ENCODE peak calls at places on chromosomes 7 and 10, in four cellular contexts. T, G, D and Q are unnamed samples.

GRCh38 chr7:40147371-40148246 is 12.8 kb downstream of the SUGCT start:
- DNase-seq in G (no peak), T (no peak), D (no peak), Q (no peak)

GRCh38 chr7:34058791-34059550 is 153.6 kb downstream of the BMPER start:
- DNase-seq in T (no peak), G (no peak), D (no peak), Q (no peak)

GRCh38 chr10:132904169-132904813 is 38.1 kb downstream of the CFAP46 start:
- DNase-seq in T (peak), G (peak), D (peak), Q (no peak)

GRCh38 chr7:134771889-134772288 is 7.5 kb upstream of the CALD1 start:
- DNase-seq in G (no peak), T (no peak), D (no peak), Q (no peak)

GRCh38 chr10:69466689-69467088 is 15.4 kb downstream of the TSPAN15 start:
- DNase-seq in D (no peak), G (no peak), T (no peak), Q (no peak)

GRCh38 chr7:73429218-73429617 is 4.4 kb upstream of the FZD9 start:
- DNase-seq in G (peak), D (no peak), T (no peak), Q (peak)

GRCh38 chr7:194257-194995 is 2.1 kb downstream of the FAM20C start:
- DNase-seq in D (no peak), G (no peak), T (no peak), Q (no peak)

GRCh38 chr10:71359364-71360046 is 37.2 kb upstream of the CDH23 start:
- DNase-seq in T (no peak), G (no peak), D (peak), Q (no peak)

GRCh38 chr7:21243265-21243664 is 184.6 kb upstream of the SP4 start:
- DNase-seq in T (no peak), D (no peak), G (no peak), Q (no peak)

GRCh38 chr10:124374535-124375352 is 44.0 kb downstream of the OAT start:
- DNase-seq in G (no peak), D (no peak), T (no peak), Q (no peak)

GRCh38 chr7:36287371-36288241 is 102.1 kb upstream of the ANLN start:
- DNase-seq in G (no peak), T (no peak), D (no peak), Q (no peak)

GRCh38 chr10:58414270-58415041 is 29.2 kb downstream of the TFAM start:
- DNase-seq in T (no peak), D (no peak), G (no peak), Q (no peak)

GRCh38 chr7:80443336-80443735 is 68.5 kb downstream of the GNAT3 start:
- DNase-seq in D (peak), T (no peak), G (no peak), Q (no peak)

GRCh38 chr10:3217301-3217700 is 44.7 kb upstream of the PITRM1 start:
- DNase-seq in D (no peak), T (no peak), G (no peak), Q (no peak)

GRCh38 chr7:35701287-35701686 is 6.4 kb upstream of the HERPUD2 start:
- DNase-seq in D (no peak), T (no peak), G (no peak), Q (no peak)

GRCh38 chr7:33760834-33761233 is 144.5 kb upstream of the BMPER start:
- DNase-seq in D (no peak), T (no peak), G (no peak), Q (no peak)

GRCh38 chr10:114306116-114306973 is 67.3 kb downstream of the VWA2 start:
- DNase-seq in T (no peak), G (no peak), D (no peak), Q (no peak)

GRCh38 chr10:43111101-43111500 is 27.1 kb upstream of the CSGALNACT2 start:
- DNase-seq in D (no peak), T (no peak), G (no peak), Q (no peak)

GRCh38 chr10:117933036-117933435 is 113.7 kb downstream of the RAB11FIP2 start:
- DNase-seq in T (no peak), G (no peak), D (no peak), Q (no peak)

GRCh38 chr10:13803566-13804554 is 217.1 kb downstream of the PRPF18 start:
- DNase-seq in G (no peak), T (no peak), D (no peak), Q (peak)

GRCh38 chr7:19404912-19405329 is 259.7 kb upstream of the FERD3L start:
- DNase-seq in T (no peak), G (no peak), D (no peak), Q (no peak)

GRCh38 chr10:12606461-12606860 is 257.1 kb downstream of the CAMK1D start:
- DNase-seq in D (no peak), T (no peak), G (no peak), Q (no peak)

GRCh38 chr7:44415047-44415446 is 75.4 kb downstream of the NUDCD3 start:
- DNase-seq in T (no peak), G (no peak), D (no peak), Q (no peak)

GRCh38 chr10:59829601-59830000 is 76.3 kb upstream of the MRLN start:
- DNase-seq in D (no peak), T (no peak), G (no peak), Q (no peak)

GRCh38 chr7:122902751-122903495 is 16.7 kb upstream of the CADPS2 start:
- DNase-seq in G (no peak), D (no peak), T (no peak), Q (no peak)